ENCODE peak calls at places on chromosomes 5 and 9, in eight cellular contexts. One of them, this sample, is unnamed.

GRCh38 chr5:72066658-72067057 is 40.6 kb upstream of the MAP1B start:
- DNase-seq in tibial artery: no peak
- DNase-seq in foreskin fibroblast: peak
- DNase-seq in GM13976: no peak
- DNase-seq in heart left ventricle: no peak
- DNase-seq in nephron progenitor cell: no peak
- DNase-seq in CD8-positive, alpha-beta T cell: no peak
- DNase-seq in fibroblast of mammary gland: peak
- DNase-seq in this sample: no peak

GRCh38 chr5:111966290-111966689 is 209.3 kb upstream of the NREP start:
- DNase-seq in tibial artery: no peak
- DNase-seq in foreskin fibroblast: no peak
- DNase-seq in GM13976: no peak
- DNase-seq in heart left ventricle: no peak
- DNase-seq in nephron progenitor cell: no peak
- DNase-seq in CD8-positive, alpha-beta T cell: no peak
- DNase-seq in fibroblast of mammary gland: no peak
- DNase-seq in this sample: no peak

GRCh38 chr5:82467006-82467561 is 188.9 kb upstream of the RPS23 start:
- DNase-seq in tibial artery: peak
- DNase-seq in foreskin fibroblast: peak
- DNase-seq in GM13976: no peak
- DNase-seq in heart left ventricle: no peak
- DNase-seq in nephron progenitor cell: no peak
- DNase-seq in CD8-positive, alpha-beta T cell: no peak
- DNase-seq in fibroblast of mammary gland: peak
- DNase-seq in this sample: no peak

GRCh38 chr5:61331407-61332368 is at the start of gene ZSWIM6:
- DNase-seq in tibial artery: peak
- DNase-seq in foreskin fibroblast: peak
- DNase-seq in GM13976: peak
- DNase-seq in heart left ventricle: peak
- DNase-seq in nephron progenitor cell: peak
- DNase-seq in CD8-positive, alpha-beta T cell: peak
- DNase-seq in fibroblast of mammary gland: peak
- DNase-seq in this sample: peak

GRCh38 chr5:172853355-172853975 is 19.4 kb downstream of the ERGIC1 start:
- DNase-seq in tibial artery: peak
- DNase-seq in foreskin fibroblast: peak
- DNase-seq in GM13976: no peak
- DNase-seq in heart left ventricle: no peak
- DNase-seq in nephron progenitor cell: no peak
- DNase-seq in CD8-positive, alpha-beta T cell: no peak
- DNase-seq in fibroblast of mammary gland: peak
- DNase-seq in this sample: no peak

GRCh38 chr9:471320-471719 is 256.7 kb downstream of the DOCK8 start:
- DNase-seq in tibial artery: no peak
- DNase-seq in foreskin fibroblast: no peak
- DNase-seq in GM13976: no peak
- DNase-seq in heart left ventricle: no peak
- DNase-seq in nephron progenitor cell: no peak
- DNase-seq in CD8-positive, alpha-beta T cell: no peak
- DNase-seq in fibroblast of mammary gland: no peak
- DNase-seq in this sample: no peak

GRCh38 chr9:103928452-103928851 is 165.7 kb upstream of the SMC2 start:
- DNase-seq in tibial artery: no peak
- DNase-seq in foreskin fibroblast: no peak
- DNase-seq in GM13976: no peak
- DNase-seq in heart left ventricle: no peak
- DNase-seq in nephron progenitor cell: no peak
- DNase-seq in CD8-positive, alpha-beta T cell: no peak
- DNase-seq in fibroblast of mammary gland: peak
- DNase-seq in this sample: no peak

GRCh38 chr5:153555420-153556114 is 65.1 kb downstream of the GRIA1 start:
- DNase-seq in tibial artery: no peak
- DNase-seq in foreskin fibroblast: no peak
- DNase-seq in GM13976: no peak
- DNase-seq in heart left ventricle: no peak
- DNase-seq in nephron progenitor cell: no peak
- DNase-seq in CD8-positive, alpha-beta T cell: no peak
- DNase-seq in fibroblast of mammary gland: no peak
- DNase-seq in this sample: no peak

GRCh38 chr9:101508203-101508602 is 25.4 kb upstream of the RNF20 start:
- DNase-seq in tibial artery: no peak
- DNase-seq in foreskin fibroblast: peak
- DNase-seq in GM13976: no peak
- DNase-seq in heart left ventricle: no peak
- DNase-seq in nephron progenitor cell: no peak
- DNase-seq in CD8-positive, alpha-beta T cell: no peak
- DNase-seq in fibroblast of mammary gland: peak
- DNase-seq in this sample: no peak

GRCh38 chr5:111502976-111503375 is 9.4 kb downstream of the STARD4 start:
- DNase-seq in tibial artery: no peak
- DNase-seq in foreskin fibroblast: peak
- DNase-seq in GM13976: no peak
- DNase-seq in heart left ventricle: no peak
- DNase-seq in nephron progenitor cell: no peak
- DNase-seq in CD8-positive, alpha-beta T cell: no peak
- DNase-seq in fibroblast of mammary gland: peak
- DNase-seq in this sample: no peak

GRCh38 chr5:157624144-157624543 is 28.1 kb downstream of the SOX30 start:
- DNase-seq in tibial artery: no peak
- DNase-seq in foreskin fibroblast: no peak
- DNase-seq in GM13976: no peak
- DNase-seq in heart left ventricle: no peak
- DNase-seq in nephron progenitor cell: no peak
- DNase-seq in CD8-positive, alpha-beta T cell: no peak
- DNase-seq in fibroblast of mammary gland: no peak
- DNase-seq in this sample: no peak

GRCh38 chr5:37839441-37840035 is 303 bp downstream of the GDNF start:
- DNase-seq in tibial artery: no peak
- DNase-seq in foreskin fibroblast: peak
- DNase-seq in GM13976: peak
- DNase-seq in heart left ventricle: peak
- DNase-seq in nephron progenitor cell: peak
- DNase-seq in CD8-positive, alpha-beta T cell: no peak
- DNase-seq in fibroblast of mammary gland: peak
- DNase-seq in this sample: peak

DNA sequence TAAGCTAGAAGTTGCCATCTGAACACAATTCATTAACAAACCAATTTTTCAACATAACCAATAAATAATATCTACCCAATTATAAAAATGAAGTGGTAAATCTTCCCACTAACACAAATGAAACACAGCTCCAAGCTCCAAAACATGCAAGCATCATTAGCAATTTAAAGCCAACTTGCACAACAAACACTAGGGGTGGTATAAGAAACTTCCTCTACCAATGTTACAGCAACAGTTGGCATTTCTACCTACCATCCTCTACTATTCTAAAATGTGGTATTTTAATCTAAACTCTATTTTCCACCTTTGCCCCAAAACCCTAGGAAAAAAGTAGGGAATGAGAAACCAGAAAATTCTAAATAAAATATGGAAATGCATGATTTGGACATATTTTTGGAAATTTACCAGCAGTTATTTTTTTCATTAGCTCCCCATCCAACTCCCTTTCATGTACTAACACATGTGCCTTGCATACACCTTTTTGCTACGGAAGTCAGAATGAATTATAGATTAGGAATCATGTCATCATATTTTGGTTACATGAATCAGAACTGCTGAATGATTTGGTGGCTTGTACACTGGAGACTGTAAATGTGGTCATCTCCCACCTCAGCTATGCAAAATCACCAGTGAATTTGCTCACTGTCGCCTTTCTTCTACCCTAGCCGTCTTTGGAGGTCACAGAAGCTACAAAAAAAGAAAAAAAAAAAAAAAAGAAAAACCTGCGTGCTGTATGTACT is 4.1 kb downstream of the NR6A1 start:
- DNase-seq in tibial artery: no peak
- DNase-seq in foreskin fibroblast: no peak
- DNase-seq in GM13976: no peak
- DNase-seq in heart left ventricle: no peak
- DNase-seq in nephron progenitor cell: no peak
- DNase-seq in CD8-positive, alpha-beta T cell: no peak
- DNase-seq in fibroblast of mammary gland: no peak
- DNase-seq in this sample: no peak
- TF ChIP-seq CTCF in tibial artery: no peak
- TF ChIP-seq CTCF in foreskin fibroblast: no peak
- TF ChIP-seq CTCF in GM13976: no peak
- TF ChIP-seq CTCF in heart left ventricle: no peak
- TF ChIP-seq CTCF in nephron progenitor cell: peak
- TF ChIP-seq CTCF in CD8-positive, alpha-beta T cell: no peak
- TF ChIP-seq CTCF in fibroblast of mammary gland: peak
- TF ChIP-seq CTCF in this sample: no peak

DNA sequence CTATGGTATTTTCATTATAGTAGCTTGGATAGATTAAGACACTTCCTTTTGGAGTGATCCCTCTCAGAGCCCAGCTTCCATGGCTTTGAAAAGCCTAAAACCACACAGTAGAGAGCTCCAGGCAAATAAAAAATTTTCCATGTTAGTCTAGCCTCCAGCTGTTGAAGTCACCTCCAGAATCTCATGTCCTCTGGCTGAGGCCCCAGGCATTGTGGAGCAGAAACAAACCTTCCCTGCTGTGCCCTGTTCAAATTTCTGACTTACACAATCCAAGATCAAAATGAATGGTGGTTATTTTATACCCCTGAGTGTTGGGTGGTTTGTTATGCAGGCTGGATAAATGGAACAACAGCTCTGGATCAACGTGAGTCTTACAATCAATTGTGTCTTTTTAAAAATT is 203.9 kb downstream of the ICE1 start:
- DNase-seq in tibial artery: no peak
- DNase-seq in foreskin fibroblast: no peak
- DNase-seq in GM13976: no peak
- DNase-seq in heart left ventricle: no peak
- DNase-seq in nephron progenitor cell: no peak
- DNase-seq in CD8-positive, alpha-beta T cell: no peak
- DNase-seq in fibroblast of mammary gland: no peak
- DNase-seq in this sample: no peak
- TF ChIP-seq CTCF in tibial artery: no peak
- TF ChIP-seq CTCF in foreskin fibroblast: no peak
- TF ChIP-seq CTCF in GM13976: no peak
- TF ChIP-seq CTCF in heart left ventricle: no peak
- TF ChIP-seq CTCF in nephron progenitor cell: no peak
- TF ChIP-seq CTCF in CD8-positive, alpha-beta T cell: no peak
- TF ChIP-seq CTCF in fibroblast of mammary gland: no peak
- TF ChIP-seq CTCF in this sample: no peak

GRCh38 chr9:87199819-87200218 is 252.5 kb upstream of the GAS1 start:
- DNase-seq in tibial artery: no peak
- DNase-seq in foreskin fibroblast: no peak
- DNase-seq in GM13976: no peak
- DNase-seq in heart left ventricle: no peak
- DNase-seq in nephron progenitor cell: no peak
- DNase-seq in CD8-positive, alpha-beta T cell: no peak
- DNase-seq in fibroblast of mammary gland: no peak
- DNase-seq in this sample: no peak

GRCh38 chr9:87198716-87199115 is 251.4 kb upstream of the GAS1 start:
- DNase-seq in tibial artery: no peak
- DNase-seq in foreskin fibroblast: peak
- DNase-seq in GM13976: no peak
- DNase-seq in heart left ventricle: no peak
- DNase-seq in nephron progenitor cell: no peak
- DNase-seq in CD8-positive, alpha-beta T cell: no peak
- DNase-seq in fibroblast of mammary gland: peak
- DNase-seq in this sample: no peak

GRCh38 chr9:87195306-87195705 is 248.0 kb upstream of the GAS1 start:
- DNase-seq in tibial artery: no peak
- DNase-seq in foreskin fibroblast: peak
- DNase-seq in GM13976: no peak
- DNase-seq in heart left ventricle: no peak
- DNase-seq in nephron progenitor cell: no peak
- DNase-seq in CD8-positive, alpha-beta T cell: no peak
- DNase-seq in fibroblast of mammary gland: peak
- DNase-seq in this sample: no peak

GRCh38 chr9:87194471-87194870 is 247.2 kb upstream of the GAS1 start:
- DNase-seq in tibial artery: no peak
- DNase-seq in foreskin fibroblast: peak
- DNase-seq in GM13976: no peak
- DNase-seq in heart left ventricle: no peak
- DNase-seq in nephron progenitor cell: no peak
- DNase-seq in CD8-positive, alpha-beta T cell: no peak
- DNase-seq in fibroblast of mammary gland: peak
- DNase-seq in this sample: no peak

DNA sequence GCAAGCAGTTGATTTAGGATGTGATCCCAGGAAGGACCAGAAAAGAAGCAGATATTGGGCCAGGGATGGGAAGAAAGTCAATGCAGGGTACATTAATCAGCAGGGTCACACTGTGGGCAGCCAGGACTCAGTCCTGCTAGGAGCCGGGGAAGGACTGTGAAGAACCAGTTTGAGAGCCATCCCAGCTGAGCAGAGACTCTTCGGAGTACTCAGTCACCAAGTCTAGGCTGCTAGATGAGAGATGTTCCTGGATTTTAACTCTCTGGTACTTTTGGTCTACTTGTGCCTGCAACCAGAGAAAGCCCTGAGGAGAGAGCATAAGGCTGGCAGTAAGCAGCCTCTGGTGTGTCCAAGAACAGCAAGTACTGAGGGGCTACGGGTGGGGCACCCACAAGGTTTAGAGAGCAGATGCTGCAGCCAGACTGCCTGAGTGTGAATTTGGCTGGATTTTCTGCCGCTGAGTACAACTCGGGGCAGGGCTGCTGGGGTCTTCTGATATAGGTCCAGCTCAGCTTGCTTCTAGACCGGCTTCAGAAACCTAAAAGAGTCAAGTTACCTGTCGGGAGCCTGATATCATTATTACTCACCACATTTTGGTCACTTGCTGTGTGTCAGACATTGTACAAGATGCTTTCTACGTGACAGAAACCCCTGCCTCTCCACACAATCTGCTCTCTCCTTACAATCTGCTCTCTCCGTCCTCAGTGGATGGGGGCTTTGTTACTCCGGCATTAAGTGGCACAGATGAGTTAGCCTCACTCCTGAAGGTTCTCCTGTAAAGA is 250.2 kb upstream of the GAS1 start:
- DNase-seq in tibial artery: peak
- DNase-seq in foreskin fibroblast: no peak
- DNase-seq in GM13976: no peak
- DNase-seq in heart left ventricle: no peak
- DNase-seq in nephron progenitor cell: no peak
- DNase-seq in CD8-positive, alpha-beta T cell: no peak
- DNase-seq in fibroblast of mammary gland: peak
- DNase-seq in this sample: no peak
- TF ChIP-seq CTCF in tibial artery: no peak
- TF ChIP-seq CTCF in foreskin fibroblast: no peak
- TF ChIP-seq CTCF in GM13976: no peak
- TF ChIP-seq CTCF in heart left ventricle: no peak
- TF ChIP-seq CTCF in nephron progenitor cell: no peak
- TF ChIP-seq CTCF in CD8-positive, alpha-beta T cell: no peak
- TF ChIP-seq CTCF in fibroblast of mammary gland: no peak
- TF ChIP-seq CTCF in this sample: no peak

DNA sequence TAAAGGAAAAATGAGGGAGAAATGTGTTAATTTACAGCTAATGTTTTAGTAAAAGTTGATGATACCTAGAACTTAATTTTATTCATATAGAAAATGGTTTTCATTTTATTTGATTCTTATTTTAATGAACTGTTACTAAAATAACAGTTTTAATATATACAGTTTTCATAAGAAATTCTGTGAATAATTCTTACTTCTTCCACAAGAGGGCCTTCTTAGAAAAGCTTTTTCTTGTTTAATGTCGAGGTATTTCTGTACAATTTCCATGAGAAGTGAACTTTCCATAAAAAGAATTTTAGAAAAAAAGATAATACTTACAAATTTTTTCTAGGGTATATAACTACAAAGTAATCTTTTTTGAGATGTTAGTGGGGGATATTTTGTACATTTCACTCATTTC is 73.9 kb downstream of the KLF9 start:
- DNase-seq in tibial artery: no peak
- DNase-seq in foreskin fibroblast: peak
- DNase-seq in GM13976: peak
- DNase-seq in heart left ventricle: no peak
- DNase-seq in nephron progenitor cell: no peak
- DNase-seq in CD8-positive, alpha-beta T cell: no peak
- DNase-seq in fibroblast of mammary gland: peak
- DNase-seq in this sample: no peak
- TF ChIP-seq CTCF in tibial artery: peak
- TF ChIP-seq CTCF in foreskin fibroblast: peak
- TF ChIP-seq CTCF in GM13976: no peak
- TF ChIP-seq CTCF in heart left ventricle: peak
- TF ChIP-seq CTCF in nephron progenitor cell: peak
- TF ChIP-seq CTCF in CD8-positive, alpha-beta T cell: peak
- TF ChIP-seq CTCF in fibroblast of mammary gland: peak
- TF ChIP-seq CTCF in this sample: peak

This sample was measured in glutamatergic neuron.